ENCODE peak calls at places on chromosomes 3 and 15, in eight cellular contexts. R is gastrocnemius medialis, M is heart right ventricle, C is transverse colon, K is BJ, F is H9, I is right lobe of liver, X is esophagus squamous epithelium. D is an unnamed sample. For H3K27me3, the result is how much of the 10 kb centered on the place peaks cover.

GRCh38 chr15:68817304-68818087 is 3.2 kb downstream of the ANP32A start:
- DNase-seq in R (peak), M (peak), C (peak), K (no peak), F (no peak), I (peak), X (peak), D (no peak)

GRCh38 chr3:128499724-128500275 is 6.8 kb upstream of the GATA2 start:
- DNase-seq in R (no peak), M (no peak), C (no peak), K (no peak), F (no peak), I (no peak), X (no peak), D (no peak)

GRCh38 chr3:122996038-122996580 is 31.5 kb downstream of the SEMA5B start:
- DNase-seq in R (no peak), M (no peak), C (no peak), K (no peak), F (no peak), I (no peak), X (no peak), D (no peak)

GRCh38 chr3:129768728-129769127 is 124.8 kb downstream of the TMCC1 start:
- DNase-seq in R (no peak), M (no peak), C (no peak), K (no peak), F (no peak), I (no peak), X (no peak), D (no peak)

GRCh38 chr3:190225186-190225692 is 97.0 kb downstream of the CLDN1 start:
- DNase-seq in R (no peak), M (no peak), C (no peak), K (peak), F (no peak), I (no peak), X (no peak), D (no peak)

GRCh38 chr15:100987143-100987542 is 68.0 kb downstream of the LRRK1 start:
- DNase-seq in R (no peak), M (no peak), C (no peak), K (no peak), F (no peak), I (no peak), X (no peak), D (no peak)

GRCh38 chr15:74603026-74603788 is 12.4 kb upstream of the CLK3 start:
- DNase-seq in R (no peak), M (no peak), C (no peak), K (no peak), F (no peak), I (no peak), X (no peak), D (no peak)

GRCh38 chr15:85690546-85691226 is 104.0 kb downstream of the KLHL25 start:
- DNase-seq in R (no peak), M (no peak), C (no peak), K (no peak), F (no peak), I (no peak), X (no peak), D (no peak)

GRCh38 chr15:80517290-80517689 is 113.1 kb downstream of the ARNT2 start:
- DNase-seq in R (no peak), M (no peak), C (no peak), K (no peak), F (no peak), I (no peak), X (no peak), D (no peak)

GRCh38 chr15:84961707-84962106 is 19.9 kb upstream of the PDE8A start:
- DNase-seq in R (no peak), M (no peak), C (no peak), K (no peak), F (no peak), I (no peak), X (no peak), D (no peak)

GRCh38 chr15:74749832-74750231 is 1.2 kb downstream of the CYP1A2 start:
- DNase-seq in R (no peak), M (no peak), C (no peak), K (no peak), F (no peak), I (peak), X (no peak), D (no peak)

GRCh38 chr3:72338082-72338941 is 509.9 kb downstream of the SHQ1 start:
- DNase-seq in R (no peak), M (no peak), C (no peak), K (no peak), F (no peak), I (no peak), X (no peak), D (no peak)

GRCh38 chr15:23035964-23036566 is 3.3 kb downstream of the TUBGCP5 start:
- DNase-seq in R (no peak), M (peak), C (peak), K (no peak), F (peak), I (no peak), X (no peak), D (no peak)

GRCh38 chr3:170055209-170055608 is 17.4 kb downstream of the GPR160 start:
- DNase-seq in R (no peak), M (no peak), C (no peak), K (no peak), F (no peak), I (no peak), X (no peak), D (no peak)

GRCh38 chr3:58383476-58383875 is 50.2 kb downstream of the PDHB start:
- DNase-seq in R (no peak), M (no peak), C (no peak), K (no peak), F (no peak), I (no peak), X (no peak), D (no peak)

GRCh38 chr3:73324203-73325155 is 263.0 kb downstream of the EBLN2 start:
- DNase-seq in R (no peak), M (no peak), C (no peak), K (no peak), F (no peak), I (no peak), X (no peak), D (no peak)

GRCh38 chr3:11568503-11569155 is 75.1 kb downstream of the VGLL4 start:
- DNase-seq in R (peak), M (peak), C (peak), K (peak), F (no peak), I (peak), X (no peak), D (peak)

GRCh38 chr3:144549161-144549560 is 577.5 kb downstream of the DIPK2A start:
- DNase-seq in R (no peak), M (no peak), C (no peak), K (no peak), F (no peak), I (no peak), X (no peak), D (no peak)

GRCh38 chr3:87997298-87997697 is 61.5 kb downstream of the CGGBP1 start:
- DNase-seq in R (no peak), M (no peak), C (peak), K (no peak), F (no peak), I (no peak), X (no peak), D (no peak)

GRCh38 chr15:42324308-42324707 is 35.0 kb upstream of the CAPN3 start:
- DNase-seq in R (no peak), M (no peak), C (no peak), K (no peak), F (no peak), I (no peak), X (no peak), D (no peak)

GRCh38 chr15:58203537-58203936 is 65.4 kb downstream of the AQP9 start:
- DNase-seq in R (no peak), M (no peak), C (no peak), K (peak), F (no peak), I (no peak), X (no peak), D (no peak)

GRCh38 chr3:71450162-71450561 is 133.4 kb downstream of the FOXP1 start:
- DNase-seq in R (no peak), M (no peak), C (peak), K (no peak), F (no peak), I (no peak), X (no peak), D (no peak)

GRCh38 chr15:69074011-69074842 is 59.7 kb downstream of the NOX5 start:
- DNase-seq in R (no peak), M (peak), C (peak), K (no peak), F (peak), I (peak), X (no peak), D (no peak)

GRCh38 chr15:84824260-84824690 is 7.1 kb downstream of the ALPK3 start:
- DNase-seq in R (peak), M (peak), C (peak), K (no peak), F (no peak), I (no peak), X (no peak), D (no peak)

GRCh38 chr15:90705212-90705611 is 11.9 kb upstream of the BLM start:
- DNase-seq in R (no peak), M (no peak), C (no peak), K (no peak), F (no peak), I (no peak), X (no peak), D (no peak)

DNA sequence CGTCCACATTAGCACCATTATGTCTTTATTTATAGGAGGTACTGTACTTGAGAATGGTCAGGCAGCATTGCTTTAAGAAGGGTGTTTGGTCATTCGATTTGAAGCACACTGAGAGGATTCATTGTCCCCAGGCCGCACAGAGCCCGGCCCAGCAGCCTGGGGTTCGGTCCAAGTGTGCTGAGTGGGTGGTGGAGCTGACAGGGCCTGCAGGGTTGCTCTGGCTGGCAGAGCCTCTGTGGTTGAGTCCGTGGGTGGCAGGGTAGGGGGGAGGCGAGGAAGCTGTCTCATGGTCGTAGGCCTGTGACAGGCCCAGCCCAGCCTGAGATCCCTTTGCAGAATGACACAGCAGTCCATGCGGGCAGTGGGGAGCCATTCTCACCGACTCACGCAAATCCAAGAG is 227.7 kb upstream of the TOPAZ1 start:
- DNase-seq in R (no peak), M (no peak), C (no peak), K (no peak), F (no peak), I (no peak), X (no peak), D (no peak)
- H3K27me3 ChIP-seq in R (under half), M (under half), C (under half), K (under half), F (under half), I (under half), X (under half), D (under half)

GRCh38 chr3:27939510-27939909 is 217.4 kb upstream of the EOMES start:
- DNase-seq in R (no peak), M (no peak), C (no peak), K (no peak), F (no peak), I (no peak), X (no peak), D (no peak)
- TF ChIP-seq CTCF in R (no peak), M (no peak), C (no peak), K (no peak), F (no peak), I (no peak), X (no peak), D (no peak)

DNA sequence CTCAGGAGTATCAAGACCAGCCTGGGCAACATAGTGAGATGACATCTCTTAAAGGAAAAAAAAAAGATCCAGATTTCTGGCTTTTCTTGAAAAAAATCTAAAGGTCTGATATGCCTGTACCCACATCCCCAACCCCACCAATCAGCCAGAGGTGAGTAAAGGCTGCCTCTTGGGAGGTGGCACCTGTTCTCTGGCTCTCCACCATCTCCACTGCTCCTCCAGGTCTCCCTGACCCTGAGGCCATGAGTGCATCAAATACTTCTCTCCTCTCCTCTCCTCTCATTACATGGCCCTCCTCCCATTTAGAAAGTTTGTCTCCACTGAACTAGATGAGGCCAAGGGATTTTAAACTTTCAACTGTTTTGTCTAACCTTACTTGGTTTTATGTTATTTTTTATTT is 5.2 kb downstream of the SIAH2 start:
- DNase-seq in R (no peak), M (no peak), C (no peak), K (no peak), F (no peak), I (no peak), X (no peak), D (no peak)
- H3K27me3 ChIP-seq in R (under half), M (under half), C (under half), K (under half), F (under half), I (under half), X (under half), D (under half)

GRCh38 chr15:27681038-27681437 is 418.1 kb downstream of the OCA2 start:
- DNase-seq in R (no peak), M (no peak), C (no peak), K (no peak), F (no peak), I (no peak), X (no peak), D (no peak)
- TF ChIP-seq CTCF in R (no peak), M (no peak), C (no peak), K (no peak), F (no peak), I (no peak), X (no peak), D (no peak)

DNA sequence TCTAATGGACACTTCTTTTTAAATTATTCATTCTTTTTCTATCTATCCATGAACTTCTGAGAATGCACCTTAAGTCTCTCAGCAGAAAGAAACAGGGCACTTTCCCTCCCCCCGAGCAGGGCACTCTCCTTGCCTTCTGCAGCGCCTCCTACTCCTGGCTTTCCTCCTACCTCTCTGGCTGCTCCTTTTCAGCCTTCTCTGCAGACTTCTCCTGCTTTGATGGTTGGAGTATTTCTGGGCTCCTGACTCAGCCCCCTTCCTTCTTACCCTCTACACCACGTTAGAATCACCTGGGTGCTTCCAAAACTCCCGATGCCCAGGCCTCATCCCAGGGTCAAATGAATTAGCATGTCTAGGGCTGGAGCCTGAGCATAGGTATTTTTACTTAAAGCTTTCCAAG is 3.4 kb downstream of the SCN5A start:
- DNase-seq in R (no peak), M (no peak), C (no peak), K (no peak), F (no peak), I (no peak), X (no peak), D (no peak)
- H3K27me3 ChIP-seq in R (under half), M (under half), C (under half), K (under half), F (under half), I (under half), X (under half), D (under half)

GRCh38 chr3:53919741-53920140 is 28.1 kb upstream of the SELENOK start:
- DNase-seq in R (no peak), M (no peak), C (no peak), K (no peak), F (no peak), I (no peak), X (no peak), D (no peak)

DNA sequence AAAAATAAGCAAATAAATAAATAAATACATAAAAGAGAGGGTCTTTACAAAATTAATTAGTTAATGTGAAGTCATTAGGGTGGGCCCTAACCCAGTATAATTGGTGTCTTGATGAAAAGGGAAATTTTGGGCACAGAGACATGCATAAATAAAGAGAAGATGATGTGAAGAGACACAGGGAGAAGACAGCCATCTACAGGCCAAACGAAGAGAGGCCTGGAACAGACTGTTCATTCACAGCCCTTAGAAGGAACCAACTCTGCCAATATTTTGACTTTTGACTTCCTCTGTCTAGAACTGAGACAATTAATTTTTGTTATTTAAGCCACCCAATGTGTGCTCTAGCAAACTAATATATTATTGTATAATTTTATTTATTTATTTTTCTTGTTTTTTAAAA is 29.6 kb upstream of the SELENOK start:
- DNase-seq in R (no peak), M (no peak), C (no peak), K (no peak), F (no peak), I (no peak), X (no peak), D (no peak)
- TF ChIP-seq CTCF in R (no peak), M (no peak), C (peak), K (peak), F (peak), I (peak), X (peak), D (no peak)

D was measured in thoracic aorta.